ENCODE peak calls at places on chromosomes 16 and 17, in six cellular contexts. One of them, this sample, is unnamed.

GRCh38 chr16:85861095-85861825 is 37.7 kb upstream of the IRF8 start:
- DNase-seq in A549: no peak
- DNase-seq in activated CD8-positive, alpha-beta memory T cell treated with anti-CD3 and anti-CD28 coated beads for 48 hours: no peak
- DNase-seq in GM04504: no peak
- DNase-seq in astrocyte: no peak
- DNase-seq in cardiac fibroblast: no peak
- DNase-seq in this sample: no peak

GRCh38 chr17:77208856-77209255 is 68.1 kb downstream of the SEC14L1 start:
- DNase-seq in A549: no peak
- DNase-seq in activated CD8-positive, alpha-beta memory T cell treated with anti-CD3 and anti-CD28 coated beads for 48 hours: no peak
- DNase-seq in GM04504: no peak
- DNase-seq in astrocyte: no peak
- DNase-seq in cardiac fibroblast: no peak
- DNase-seq in this sample: no peak

GRCh38 chr17:151886-152859 is 14.8 kb downstream of the SCGB1C2 start:
- DNase-seq in A549: peak; percentile 33
- DNase-seq in activated CD8-positive, alpha-beta memory T cell treated with anti-CD3 and anti-CD28 coated beads for 48 hours: no peak
- DNase-seq in GM04504: no peak
- DNase-seq in astrocyte: peak; percentile 3
- DNase-seq in cardiac fibroblast: peak; percentile 49
- DNase-seq in this sample: peak; percentile 18

GRCh38 chr17:83160443-83161297 is 81.3 kb downstream of the METRNL start:
- DNase-seq in A549: no peak
- DNase-seq in activated CD8-positive, alpha-beta memory T cell treated with anti-CD3 and anti-CD28 coated beads for 48 hours: no peak
- DNase-seq in GM04504: no peak
- DNase-seq in astrocyte: no peak
- DNase-seq in cardiac fibroblast: no peak
- DNase-seq in this sample: no peak

GRCh38 chr17:42287305-42288077 is 807 bp upstream of the STAT5A start:
- DNase-seq in A549: no peak
- DNase-seq in activated CD8-positive, alpha-beta memory T cell treated with anti-CD3 and anti-CD28 coated beads for 48 hours: no peak
- DNase-seq in GM04504: no peak
- DNase-seq in astrocyte: no peak
- DNase-seq in cardiac fibroblast: no peak
- DNase-seq in this sample: peak; percentile 53

GRCh38 chr16:58102665-58103427 is 26.3 kb downstream of the CFAP20 start:
- DNase-seq in A549: no peak
- DNase-seq in activated CD8-positive, alpha-beta memory T cell treated with anti-CD3 and anti-CD28 coated beads for 48 hours: no peak
- DNase-seq in GM04504: no peak
- DNase-seq in astrocyte: no peak
- DNase-seq in cardiac fibroblast: no peak
- DNase-seq in this sample: no peak

GRCh38 chr17:47895254-47895855 is 681 bp upstream of the SP2 start:
- DNase-seq in A549: peak; percentile 44
- DNase-seq in activated CD8-positive, alpha-beta memory T cell treated with anti-CD3 and anti-CD28 coated beads for 48 hours: no peak
- DNase-seq in GM04504: no peak
- DNase-seq in astrocyte: no peak
- DNase-seq in cardiac fibroblast: peak; percentile 52
- DNase-seq in this sample: peak; percentile 70

GRCh38 chr16:9116141-9116540 is 24.7 kb downstream of the HAPSTR1 start:
- DNase-seq in A549: no peak
- DNase-seq in activated CD8-positive, alpha-beta memory T cell treated with anti-CD3 and anti-CD28 coated beads for 48 hours: no peak
- DNase-seq in GM04504: no peak
- DNase-seq in astrocyte: no peak
- DNase-seq in cardiac fibroblast: no peak
- DNase-seq in this sample: no peak